ENCODE peak calls at places on chromosomes 16 and 17, in nine cellular contexts. M is pancreas, A is cardiac muscle cell, L is neural progenitor cell, H is dorsolateral prefrontal cortex, I is ascending aorta, Y is psoas muscle, Z is left lung, U is heart left ventricle. P is an unnamed sample.
A peak's percentile ranks its signal among the peaks of the same experiment; 100 is the strongest.

GRCh38 chr17:53032861-53033271 is 789.9 kb upstream of the KIF2B start:
- DNase-seq in M (no peak), A (peak; percentile 88), L (peak; percentile 87), H (no peak), I (no peak), Y (no peak), Z (no peak), U (no peak), P (no peak)

GRCh38 chr17:70137451-70138230 is 31.7 kb upstream of the KCNJ2 start:
- DNase-seq in M (no peak), A (peak; percentile 97), L (no peak), H (no peak), I (no peak), Y (peak; percentile 67), Z (peak; percentile 62), U (peak; percentile 34), P (no peak)

GRCh38 chr17:50452627-50453300 is 15.9 kb downstream of the CHAD start:
- DNase-seq in M (no peak), A (no peak), L (no peak), H (no peak), I (no peak), Y (no peak), Z (peak; percentile 55), U (no peak), P (no peak)

GRCh38 chr16:9408297-9408696 is 316.9 kb downstream of the HAPSTR1 start:
- DNase-seq in M (no peak), A (no peak), L (peak; percentile 21), H (no peak), I (no peak), Y (no peak), Z (no peak), U (no peak), P (no peak)

GRCh38 chr17:6666557-6666956 is 15.0 kb downstream of the C17orf100 start:
- DNase-seq in M (no peak), A (no peak), L (no peak), H (no peak), I (no peak), Y (no peak), Z (no peak), U (no peak), P (no peak)

GRCh38 chr17:3911271-3912053 is 4.8 kb downstream of the P2RX1 start:
- DNase-seq in M (peak; percentile 51), A (peak; percentile 33), L (no peak), H (no peak), I (no peak), Y (no peak), Z (peak; percentile 61), U (peak; percentile 52), P (peak; percentile 49)

GRCh38 chr16:8481810-8482209 is 108.5 kb downstream of the TMEM114 start:
- DNase-seq in M (no peak), A (no peak), L (peak; percentile 43), H (no peak), I (no peak), Y (no peak), Z (no peak), U (no peak), P (no peak)

GRCh38 chr16:83755391-83755790 is 52.4 kb upstream of the HSBP1 start:
- DNase-seq in M (no peak), A (no peak), L (no peak), H (no peak), I (no peak), Y (no peak), Z (no peak), U (no peak), P (no peak)

GRCh38 chr16:31181102-31181830 is 1.3 kb downstream of the FUS start:
- DNase-seq in M (peak; percentile 67), A (peak; percentile 53), L (peak; percentile 50), H (peak; percentile 46), I (no peak), Y (peak; percentile 61), Z (peak; percentile 60), U (peak; percentile 59), P (no peak)

GRCh38 chr16:31182391-31182790 is 2.5 kb downstream of the FUS start:
- DNase-seq in M (no peak), A (no peak), L (no peak), H (no peak), I (no peak), Y (no peak), Z (no peak), U (no peak), P (no peak)

GRCh38 chr16:31179153-31179746 is 689 bp upstream of the FUS start:
- DNase-seq in M (no peak), A (no peak), L (no peak), H (no peak), I (no peak), Y (peak; percentile 60), Z (no peak), U (no peak), P (no peak)

GRCh38 chr16:31177136-31177535 is 2.8 kb upstream of the FUS start:
- DNase-seq in M (no peak), A (no peak), L (no peak), H (no peak), I (no peak), Y (no peak), Z (peak; percentile 57), U (no peak), P (no peak)

DNA sequence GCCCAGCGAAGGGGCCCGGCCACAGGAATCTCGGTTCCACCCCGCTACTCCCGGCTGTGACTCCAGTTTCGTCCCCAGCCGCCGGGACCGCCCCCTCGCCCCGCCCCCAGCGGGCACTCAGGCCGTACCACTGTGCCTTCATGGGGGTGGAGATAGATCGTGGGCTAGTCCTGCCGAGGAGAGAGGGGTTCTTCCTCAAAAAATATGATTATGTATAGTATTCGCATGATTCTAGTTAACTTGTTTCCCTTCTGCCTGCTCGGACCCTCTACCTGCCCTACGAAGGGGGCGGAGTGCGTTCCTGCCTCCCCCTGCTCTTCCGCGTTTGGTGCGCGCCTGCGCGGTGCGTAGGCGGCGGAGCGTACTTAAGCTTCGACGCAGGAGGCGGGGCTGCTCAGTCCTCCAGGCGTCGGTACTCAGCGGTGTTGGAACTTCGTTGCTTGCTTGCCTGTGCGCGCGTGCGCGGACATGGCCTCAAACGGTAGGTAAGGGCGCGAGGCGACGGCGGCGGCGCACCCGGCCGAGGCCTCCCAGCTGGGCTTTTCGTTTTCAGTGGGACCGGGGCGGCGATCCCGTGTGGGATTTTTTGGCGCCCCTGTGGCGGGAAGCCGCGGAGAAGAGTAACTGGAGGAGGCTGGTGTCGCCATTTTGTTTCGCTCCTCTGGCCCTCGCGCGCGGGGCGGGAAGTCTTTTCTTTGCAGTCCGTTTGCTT is at the start of gene FUS:
- DNase-seq in M (peak; percentile 99), A (peak; percentile 93), L (peak; percentile 98), H (peak; percentile 92), I (peak; percentile 44), Y (peak; percentile 96), Z (peak; percentile 92), U (peak; percentile 93), P (peak; percentile 88)
- TF ChIP-seq CTCF in M (no peak), A (no peak), L (no peak), H (no peak), I (no peak), Y (no peak), Z (no peak), U (no peak), P (no peak)

GRCh38 chr17:82212331-82213250 is at the start of gene CCDC57:
- DNase-seq in M (peak; percentile 95), A (peak; percentile 89), L (peak; percentile 92), H (peak; percentile 80), I (no peak), Y (peak; percentile 92), Z (peak; percentile 86), U (peak; percentile 84), P (no peak)

GRCh38 chr17:82215972-82216300 is 3.3 kb upstream of the CCDC57 start:
- DNase-seq in M (no peak), A (no peak), L (no peak), H (no peak), I (no peak), Y (no peak), Z (no peak), U (no peak), P (no peak)

GRCh38 chr17:82213251-82214011 is 789 bp upstream of the CCDC57 start:
- DNase-seq in M (no peak), A (peak; percentile 87), L (peak; percentile 66), H (peak; percentile 80), I (no peak), Y (no peak), Z (no peak), U (no peak), P (no peak)

GRCh38 chr17:82215095-82215971 is 2.7 kb upstream of the CCDC57 start:
- DNase-seq in M (no peak), A (peak; percentile 34), L (no peak), H (no peak), I (no peak), Y (no peak), Z (no peak), U (no peak), P (no peak)

DNA sequence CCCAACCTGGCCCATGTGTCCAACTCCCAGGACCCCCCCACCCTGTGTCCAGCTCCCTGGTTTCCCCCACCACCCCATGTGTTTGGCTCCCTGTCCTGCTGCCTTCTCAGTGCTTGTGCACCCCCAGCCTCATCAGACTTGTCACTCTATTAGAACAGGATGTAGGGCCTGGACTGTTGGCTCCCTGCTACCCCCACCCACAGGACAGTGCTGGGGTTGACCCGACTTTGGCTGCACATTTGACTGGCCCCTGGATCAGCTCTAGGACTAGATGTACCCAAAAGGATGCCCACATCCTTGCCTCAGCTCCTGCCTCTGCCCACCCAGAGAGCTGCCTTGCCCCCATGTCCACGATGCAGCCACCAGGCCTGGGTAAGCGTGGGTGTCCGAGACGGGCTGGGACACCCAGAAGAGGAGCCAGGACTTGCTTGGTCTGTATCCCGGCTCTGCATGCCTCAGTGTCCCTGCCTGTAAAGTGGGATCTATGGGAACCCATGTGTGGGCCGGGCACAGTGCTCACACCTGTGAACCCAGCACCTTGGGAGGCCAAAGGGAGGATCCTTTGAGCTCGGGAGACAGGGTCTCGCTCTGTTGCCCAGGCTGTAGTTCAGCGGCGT is 1.5 kb upstream of the CCDC57 start:
- DNase-seq in M (no peak), A (no peak), L (no peak), H (no peak), I (no peak), Y (no peak), Z (no peak), U (no peak), P (no peak)
- H3K27ac ChIP-seq in M (no peak overlapping the region), A (no peak overlapping the region), L (no peak overlapping the region), H (no peak overlapping the region), I (no peak overlapping the region), Y (no peak overlapping the region), Z (no peak overlapping the region), U (no peak overlapping the region), P (no peak overlapping the region)

DNA sequence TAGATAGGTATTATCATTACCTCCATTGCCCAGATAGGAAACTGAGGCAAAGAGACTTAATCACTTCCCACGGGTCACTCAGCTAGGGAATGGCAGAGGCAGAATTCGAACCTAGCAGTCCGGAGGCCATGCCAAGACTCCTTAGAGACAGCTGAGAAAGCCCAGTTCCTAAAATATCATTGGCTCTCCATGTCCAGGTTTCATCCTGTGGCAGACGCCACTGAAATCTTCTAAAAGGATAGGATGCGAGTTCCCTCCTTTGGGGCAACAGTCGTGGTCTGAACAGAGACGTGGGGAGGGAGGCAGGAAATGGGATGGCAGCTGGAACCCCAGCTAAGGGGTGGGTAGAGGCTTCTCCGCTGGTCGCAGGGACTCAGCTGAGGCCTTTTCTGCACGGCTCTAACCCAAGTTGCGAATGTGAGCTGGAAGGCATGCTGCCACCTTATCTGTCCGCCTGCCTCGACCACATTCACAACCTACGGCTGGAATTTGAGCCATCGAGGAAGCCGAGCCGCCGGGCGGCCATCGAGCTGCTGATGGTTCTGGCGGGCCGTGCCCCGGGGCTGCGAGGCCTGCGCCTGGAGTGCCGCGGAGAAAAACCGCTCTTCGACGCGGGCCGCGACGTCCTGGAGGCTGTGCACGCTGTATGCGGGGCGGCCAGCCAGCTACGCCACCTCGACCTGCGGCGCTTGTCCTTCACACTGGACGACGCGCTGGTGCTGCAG is 1.9 kb upstream of the HSF4 start:
- DNase-seq in M (peak; percentile 61), A (peak; percentile 34), L (no peak), H (no peak), I (no peak), Y (peak; percentile 38), Z (no peak), U (no peak), P (no peak)
- H3K27me3 ChIP-seq in M (no peaks in the 10 kb centered on the region), A (peaks cover 97% of the 10 kb centered on the region), L (peaks cover 100% of the 10 kb centered on the region), H (no peaks in the 10 kb centered on the region), I (no peaks in the 10 kb centered on the region), Y (no peaks in the 10 kb centered on the region), Z (peaks cover 25% of the 10 kb centered on the region), U (no peaks in the 10 kb centered on the region), P (peaks cover 59% of the 10 kb centered on the region)

DNA sequence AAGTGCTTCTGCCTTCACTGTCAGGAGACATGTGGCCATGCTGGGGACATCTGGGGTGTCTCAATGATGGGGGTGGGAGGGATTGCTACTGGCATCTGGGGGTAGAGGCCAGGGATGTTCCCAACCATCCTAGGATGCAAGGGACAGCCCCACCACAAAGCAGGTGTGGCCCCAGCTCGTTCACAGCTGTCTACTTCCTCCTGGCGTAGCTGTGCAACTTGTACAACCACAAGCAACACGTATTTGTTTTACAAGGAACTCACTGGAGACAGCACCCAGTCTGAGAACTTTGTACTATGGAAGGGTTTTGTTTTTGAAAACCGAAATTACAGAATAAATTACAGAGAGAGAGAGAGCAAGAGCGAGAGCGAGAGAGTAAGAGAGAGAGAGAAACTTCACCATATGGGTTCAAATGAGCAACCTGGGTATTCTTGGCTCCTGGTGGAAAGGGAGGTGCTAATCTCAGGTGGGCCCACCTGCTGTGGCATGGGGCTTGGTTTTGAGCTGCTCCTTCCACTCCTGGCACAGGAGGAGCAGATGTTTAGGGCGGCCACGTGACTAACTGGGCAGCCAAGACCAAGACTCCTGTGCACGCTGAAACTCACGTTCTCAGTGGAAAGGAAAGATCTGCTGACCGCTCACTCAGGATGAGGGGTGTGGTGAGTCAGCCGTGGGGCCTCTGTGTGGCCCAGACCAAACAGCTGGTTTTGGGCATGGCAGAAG is 17.5 kb upstream of the TNFRSF13B start:
- DNase-seq in M (no peak), A (no peak), L (no peak), H (no peak), I (no peak), Y (peak; percentile 39), Z (no peak), U (no peak), P (no peak)
- TF ChIP-seq CTCF in M (no peak), A (no peak), L (no peak), H (no peak), I (no peak), Y (no peak), Z (no peak), U (no peak), P (no peak)